ENCODE peak calls at places on chromosomes 12 and 14, in four cellular contexts. One of them, this sample, is unnamed.

GRCh38 chr12:116693259-116694227 is 44.3 kb downstream of the SPRING1 start:
- DNase-seq in transverse colon: peak
- DNase-seq in CD8-positive, alpha-beta T cell: no peak
- DNase-seq in fibroblast of the aortic adventitia: no peak
- DNase-seq in this sample: no peak

GRCh38 chr12:22684526-22685118 is 59.7 kb downstream of the ETNK1 start:
- DNase-seq in transverse colon: no peak
- DNase-seq in CD8-positive, alpha-beta T cell: no peak
- DNase-seq in fibroblast of the aortic adventitia: peak
- DNase-seq in this sample: no peak

GRCh38 chr14:32623300-32624093 is 294.4 kb downstream of the AKAP6 start:
- DNase-seq in transverse colon: no peak
- DNase-seq in CD8-positive, alpha-beta T cell: no peak
- DNase-seq in fibroblast of the aortic adventitia: peak
- DNase-seq in this sample: no peak

GRCh38 chr14:103543140-103543539 is 14.1 kb downstream of the TRMT61A start:
- DNase-seq in transverse colon: no peak
- DNase-seq in CD8-positive, alpha-beta T cell: no peak
- DNase-seq in fibroblast of the aortic adventitia: no peak
- DNase-seq in this sample: no peak

GRCh38 chr12:64609543-64610091 is 678 bp upstream of the RASSF3 start:
- DNase-seq in transverse colon: no peak
- DNase-seq in CD8-positive, alpha-beta T cell: no peak
- DNase-seq in fibroblast of the aortic adventitia: peak
- DNase-seq in this sample: no peak

GRCh38 chr14:67358914-67359313 is 690 bp downstream of the ATP6V1D start:
- DNase-seq in transverse colon: no peak
- DNase-seq in CD8-positive, alpha-beta T cell: no peak
- DNase-seq in fibroblast of the aortic adventitia: no peak
- DNase-seq in this sample: no peak

GRCh38 chr14:100348779-100349708 is 25.9 kb downstream of the SLC25A47 start:
- DNase-seq in transverse colon: no peak
- DNase-seq in CD8-positive, alpha-beta T cell: no peak
- DNase-seq in fibroblast of the aortic adventitia: no peak
- DNase-seq in this sample: no peak

GRCh38 chr12:105359840-105360239 is 29.3 kb downstream of the C12orf75 start:
- DNase-seq in transverse colon: no peak
- DNase-seq in CD8-positive, alpha-beta T cell: no peak
- DNase-seq in fibroblast of the aortic adventitia: peak
- DNase-seq in this sample: no peak

GRCh38 chr12:92096346-92097136 is 49.1 kb downstream of the BTG1 start:
- DNase-seq in transverse colon: no peak
- DNase-seq in CD8-positive, alpha-beta T cell: no peak
- DNase-seq in fibroblast of the aortic adventitia: no peak
- DNase-seq in this sample: no peak

GRCh38 chr14:81193924-81194633 is 26.7 kb downstream of the GTF2A1 start:
- DNase-seq in transverse colon: no peak
- DNase-seq in CD8-positive, alpha-beta T cell: no peak
- DNase-seq in fibroblast of the aortic adventitia: no peak
- DNase-seq in this sample: no peak

GRCh38 chr12:75964150-75964549 is 67.4 kb downstream of the PHLDA1 start:
- DNase-seq in transverse colon: peak
- DNase-seq in CD8-positive, alpha-beta T cell: no peak
- DNase-seq in fibroblast of the aortic adventitia: no peak
- DNase-seq in this sample: no peak

GRCh38 chr14:26761532-26761931 is 163.7 kb upstream of the NOVA1 start:
- DNase-seq in transverse colon: no peak
- DNase-seq in CD8-positive, alpha-beta T cell: no peak
- DNase-seq in fibroblast of the aortic adventitia: no peak
- DNase-seq in this sample: no peak

GRCh38 chr14:28831126-28831525 is 64.5 kb downstream of the FOXG1 start:
- DNase-seq in transverse colon: no peak
- DNase-seq in CD8-positive, alpha-beta T cell: no peak
- DNase-seq in fibroblast of the aortic adventitia: no peak
- DNase-seq in this sample: no peak

GRCh38 chr14:88327497-88327896 is 4.4 kb upstream of the KCNK10 start:
- DNase-seq in transverse colon: no peak
- DNase-seq in CD8-positive, alpha-beta T cell: no peak
- DNase-seq in fibroblast of the aortic adventitia: no peak
- DNase-seq in this sample: no peak

GRCh38 chr12:131785763-131786330 is 42.3 kb upstream of the MMP17 start:
- DNase-seq in transverse colon: no peak
- DNase-seq in CD8-positive, alpha-beta T cell: no peak
- DNase-seq in fibroblast of the aortic adventitia: no peak
- DNase-seq in this sample: no peak

GRCh38 chr12:131787143-131787660 is 41.0 kb upstream of the MMP17 start:
- DNase-seq in transverse colon: no peak
- DNase-seq in CD8-positive, alpha-beta T cell: no peak
- DNase-seq in fibroblast of the aortic adventitia: no peak
- DNase-seq in this sample: no peak

GRCh38 chr12:131789638-131790037 is 38.6 kb upstream of the MMP17 start:
- DNase-seq in transverse colon: no peak
- DNase-seq in CD8-positive, alpha-beta T cell: no peak
- DNase-seq in fibroblast of the aortic adventitia: no peak
- DNase-seq in this sample: no peak

GRCh38 chr12:131786331-131786730 is 41.9 kb upstream of the MMP17 start:
- DNase-seq in transverse colon: no peak
- DNase-seq in CD8-positive, alpha-beta T cell: no peak
- DNase-seq in fibroblast of the aortic adventitia: no peak
- DNase-seq in this sample: no peak

DNA sequence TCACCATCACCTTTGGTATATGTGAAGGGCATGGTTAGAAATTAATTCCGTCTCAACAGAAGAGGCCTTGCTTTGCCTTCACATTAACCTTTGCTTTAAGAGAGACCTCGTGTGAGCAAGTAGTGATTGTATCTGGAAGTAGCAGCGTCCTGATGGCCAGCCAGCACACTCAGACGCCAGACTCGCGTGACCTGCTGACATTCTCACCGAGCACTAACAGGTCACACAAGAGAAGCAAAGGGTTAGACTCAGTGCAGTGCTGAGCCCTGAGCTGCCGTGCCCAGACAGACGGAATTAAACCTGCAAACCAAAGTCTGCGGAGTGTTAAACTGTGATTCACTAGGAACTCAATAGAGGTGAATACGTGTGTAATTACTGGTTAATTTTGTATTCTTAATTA is 40.1 kb upstream of the MMP17 start:
- DNase-seq in transverse colon: no peak
- DNase-seq in CD8-positive, alpha-beta T cell: no peak
- DNase-seq in fibroblast of the aortic adventitia: no peak
- DNase-seq in this sample: no peak
- TF ChIP-seq CTCF in transverse colon: no peak
- TF ChIP-seq CTCF in CD8-positive, alpha-beta T cell: no peak
- TF ChIP-seq CTCF in fibroblast of the aortic adventitia: no peak
- TF ChIP-seq CTCF in this sample: no peak

GRCh38 chr12:107859367-107859766 is 84.9 kb downstream of the ASCL4 start:
- DNase-seq in transverse colon: no peak
- DNase-seq in CD8-positive, alpha-beta T cell: no peak
- DNase-seq in fibroblast of the aortic adventitia: no peak
- DNase-seq in this sample: no peak

DNA sequence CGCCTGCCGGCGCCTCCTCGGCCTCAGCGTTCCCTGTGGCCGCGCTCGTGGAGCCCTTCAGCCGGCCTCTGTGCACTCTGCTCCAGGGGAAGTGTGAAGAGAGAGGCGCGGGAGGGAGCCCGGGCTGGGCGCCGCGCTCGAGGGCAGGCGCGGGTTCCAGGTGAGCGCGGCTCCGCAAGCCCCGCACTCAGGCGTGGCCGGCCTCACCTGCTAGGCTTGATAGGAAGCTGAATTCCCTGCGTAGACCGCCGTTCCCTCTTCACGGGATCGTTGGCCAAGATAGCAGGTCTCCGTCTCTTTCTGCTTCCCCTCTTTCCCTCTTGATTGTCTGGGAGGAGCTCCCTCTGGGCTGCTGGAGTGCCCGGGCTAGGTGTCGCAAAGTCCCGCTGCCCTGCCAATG is 89.7 kb downstream of the ASCL4 start:
- DNase-seq in transverse colon: no peak
- DNase-seq in CD8-positive, alpha-beta T cell: no peak
- DNase-seq in fibroblast of the aortic adventitia: no peak
- DNase-seq in this sample: no peak
- H3K4me3 ChIP-seq in transverse colon: no peak
- H3K4me3 ChIP-seq in CD8-positive, alpha-beta T cell: no peak
- H3K4me3 ChIP-seq in fibroblast of the aortic adventitia: no peak
- H3K4me3 ChIP-seq in this sample: no peak

GRCh38 chr12:72071030-72071429 is 132.4 kb downstream of the TPH2 start:
- DNase-seq in transverse colon: no peak
- DNase-seq in CD8-positive, alpha-beta T cell: no peak
- DNase-seq in fibroblast of the aortic adventitia: no peak
- DNase-seq in this sample: no peak
- TF ChIP-seq CTCF in transverse colon: no peak
- TF ChIP-seq CTCF in CD8-positive, alpha-beta T cell: no peak
- TF ChIP-seq CTCF in fibroblast of the aortic adventitia: no peak
- TF ChIP-seq CTCF in this sample: no peak

GRCh38 chr12:19278407-19278806 is 148.9 kb downstream of the PLEKHA5 start:
- DNase-seq in transverse colon: no peak
- DNase-seq in CD8-positive, alpha-beta T cell: no peak
- DNase-seq in fibroblast of the aortic adventitia: no peak
- DNase-seq in this sample: no peak

GRCh38 chr12:19277707-19278106 is 148.2 kb downstream of the PLEKHA5 start:
- DNase-seq in transverse colon: no peak
- DNase-seq in CD8-positive, alpha-beta T cell: no peak
- DNase-seq in fibroblast of the aortic adventitia: no peak
- DNase-seq in this sample: no peak

GRCh38 chr12:19276767-19277166 is 147.2 kb downstream of the PLEKHA5 start:
- DNase-seq in transverse colon: no peak
- DNase-seq in CD8-positive, alpha-beta T cell: no peak
- DNase-seq in fibroblast of the aortic adventitia: no peak
- DNase-seq in this sample: no peak

GRCh38 chr12:19273482-19274330 is 144.2 kb downstream of the PLEKHA5 start:
- DNase-seq in transverse colon: peak
- DNase-seq in CD8-positive, alpha-beta T cell: peak
- DNase-seq in fibroblast of the aortic adventitia: peak
- DNase-seq in this sample: peak
- H3K4me3 ChIP-seq in transverse colon: no peak
- H3K4me3 ChIP-seq in CD8-positive, alpha-beta T cell: no peak
- H3K4me3 ChIP-seq in fibroblast of the aortic adventitia: no peak
- H3K4me3 ChIP-seq in this sample: no peak

DNA sequence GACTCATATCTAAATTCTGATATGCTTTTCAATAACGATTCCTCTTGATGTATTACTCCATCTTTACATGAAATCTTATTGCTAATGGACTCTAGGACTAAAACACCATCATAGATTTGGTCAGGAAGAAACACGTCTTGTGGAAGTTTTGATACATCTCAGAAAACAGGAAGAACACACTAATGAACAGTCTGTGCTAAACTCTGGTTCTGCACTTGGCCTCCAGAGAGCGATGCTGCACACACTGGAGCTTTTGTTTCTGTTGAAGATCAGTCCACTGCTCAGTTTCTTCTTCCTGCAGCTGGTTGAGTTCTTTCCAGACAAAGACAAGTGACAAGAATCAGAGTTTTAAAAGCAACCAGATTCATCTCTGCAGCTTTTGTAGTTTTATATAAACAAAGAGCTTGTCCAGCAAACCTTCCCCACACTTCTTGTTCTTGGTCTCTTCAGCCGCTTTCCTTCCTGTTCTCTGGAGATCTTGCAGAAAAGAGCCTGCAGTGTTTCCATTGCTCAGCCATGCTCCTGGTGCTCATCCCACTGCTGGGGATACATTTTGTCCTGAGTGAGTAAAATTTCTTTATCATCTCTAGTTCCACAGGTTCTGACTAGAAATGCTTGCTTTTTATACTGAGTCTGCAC is 229.1 kb upstream of the OR4E1 start:
- DNase-seq in transverse colon: no peak
- DNase-seq in CD8-positive, alpha-beta T cell: no peak
- DNase-seq in fibroblast of the aortic adventitia: no peak
- DNase-seq in this sample: no peak
- TF ChIP-seq CTCF in transverse colon: no peak
- TF ChIP-seq CTCF in CD8-positive, alpha-beta T cell: peak
- TF ChIP-seq CTCF in fibroblast of the aortic adventitia: peak
- TF ChIP-seq CTCF in this sample: no peak

This sample was measured in epithelial cell of proximal tubule.